ENCODE peak calls at places on chromosome 16, in four cellular contexts. T is C1 segment of cervical spinal cord; A is AG09319; R is stimulated activated CD4-positive, alpha-beta T cell treated with anti-CD3 and anti-CD28 coated beads, Interleukin-1b, Interleukin-23, amount 100 ng/mL, for 1 hour. I is an unnamed sample.

GRCh38 chr16:49278944-49279725 is 2.5 kb downstream of the CBLN1 start:
- DNase-seq in A (no peak), T (no peak), R (no peak), I (no peak)

GRCh38 chr16:49491736-49492089 is 118.1 kb downstream of the C16orf78 start:
- DNase-seq in T (no peak), A (no peak), R (no peak), I (no peak)

GRCh38 chr16:23064642-23065041 is 84.6 kb downstream of the USP31 start:
- DNase-seq in R (no peak), T (no peak), A (peak; percentile 29), I (no peak)

GRCh38 chr16:86865866-86866675 is 287.7 kb downstream of the FOXL1 start:
- DNase-seq in R (no peak), A (no peak), T (no peak), I (no peak)

GRCh38 chr16:54286067-54286329 is 589 bp downstream of the IRX3 start:
- DNase-seq in T (no peak), R (no peak), A (no peak), I (no peak)

GRCh38 chr16:65975049-65975708 is 391.3 kb upstream of the CDH5 start:
- DNase-seq in R (no peak), A (peak; percentile 25), T (no peak), I (no peak)

GRCh38 chr16:1687427-1688316 is 9.6 kb downstream of the JPT2 start:
- DNase-seq in T (no peak), A (no peak), R (no peak), I (no peak)

GRCh38 chr16:28192811-28193529 is 18.8 kb downstream of the XPO6 start:
- DNase-seq in T (no peak), R (no peak), A (no peak), I (no peak)

GRCh38 chr16:50354629-50355456 is 13.9 kb downstream of the BRD7 start:
- DNase-seq in T (no peak), A (no peak), R (no peak), I (no peak)

GRCh38 chr16:58850627-58851024 is 116.5 kb upstream of the GOT2 start:
- DNase-seq in R (no peak), T (no peak), A (no peak), I (no peak)

GRCh38 chr16:2990891-2991290 is 10.6 kb upstream of the PKMYT1 start:
- DNase-seq in A (no peak), T (no peak), R (no peak), I (no peak)

GRCh38 chr16:59047114-59047513 is 313.0 kb upstream of the GOT2 start:
- DNase-seq in R (no peak), T (no peak), A (no peak), I (no peak)

GRCh38 chr16:84550096-84550495 is 45.6 kb upstream of the MEAK7 start:
- DNase-seq in R (no peak), A (no peak), T (no peak), I (no peak)

GRCh38 chr16:55008836-55009510 is 78.3 kb downstream of the IRX5 start:
- DNase-seq in A (no peak), T (no peak), R (no peak), I (no peak)

GRCh38 chr16:21957687-21958346 is 4.7 kb downstream of the UQCRC2 start:
- DNase-seq in A (no peak), R (no peak), T (no peak), I (no peak)

GRCh38 chr16:89386337-89386736 is 104.0 kb downstream of the ANKRD11 start:
- DNase-seq in T (no peak), R (no peak), A (no peak), I (no peak)

GRCh38 chr16:770411-770810 is 9.9 kb downstream of the MSLN start:
- DNase-seq in A (no peak), R (no peak), T (no peak), I (no peak)

GRCh38 chr16:81873221-81873620 is 94.1 kb downstream of the PLCG2 start:
- DNase-seq in T (no peak), R (no peak), A (no peak), I (no peak)

GRCh38 chr16:67391424-67392300 is 1.6 kb downstream of the TPPP3 start:
- DNase-seq in T (peak; percentile 91), R (no peak), A (no peak), I (no peak)

GRCh38 chr16:79509221-79509631 is 91.3 kb downstream of the MAF start:
- DNase-seq in A (no peak), R (no peak), T (peak; percentile 47), I (no peak)